ENCODE peak calls at places on chromosomes 4 and X, in six cellular contexts. W, Y, Q, O, H and T are unnamed samples.

GRCh38 chr4:4260185-4260751 is 12.2 kb upstream of the TMEM128 start:
- DNase-seq in O (peak; percentile 34), Y (no peak), W (peak; percentile 74), H (no peak), Q (no peak), T (peak; percentile 28)

GRCh38 chr4:185567828-185568442 is 32.6 kb upstream of the PDLIM3 start:
- DNase-seq in Y (no peak), W (no peak), Q (peak; percentile 84), H (no peak), O (no peak), T (peak; percentile 19)

GRCh38 chrX:68409154-68409553 is 24.1 kb downstream of the OPHN1 start:
- DNase-seq in O (no peak), Q (no peak), W (no peak), Y (no peak), H (no peak), T (no peak)

GRCh38 chr4:54912155-54912554 is 213.2 kb downstream of the KDR start:
- DNase-seq in O (no peak), Q (no peak), W (no peak), H (no peak), Y (no peak), T (no peak)

GRCh38 chr4:11904117-11904535 is 475.4 kb upstream of the HS3ST1 start:
- DNase-seq in Y (no peak), O (no peak), W (peak; percentile 99), H (peak; percentile 27), Q (no peak), T (no peak)

GRCh38 chrX:12919051-12919450 is 12.6 kb downstream of the TLR8 start:
- DNase-seq in W (no peak), O (no peak), H (no peak), Y (no peak), Q (no peak), T (no peak)

GRCh38 chr4:88533088-88533790 is 9.7 kb upstream of the PYURF start:
- DNase-seq in O (no peak), H (no peak), W (peak; percentile 66), Q (no peak), Y (no peak), T (peak; percentile 62)

GRCh38 chr4:6991771-6992557 is 51.2 kb upstream of the TADA2B start:
- DNase-seq in H (peak; percentile 84), W (peak; percentile 93), Y (peak; percentile 50), Q (no peak), O (no peak), T (peak; percentile 59)

GRCh38 chrX:106404512-106404911 is 207.3 kb upstream of the RADX start:
- DNase-seq in Q (no peak), W (no peak), O (peak; percentile 37), H (no peak), Y (no peak), T (no peak)

GRCh38 chrX:39855748-39856129 is 242.0 kb downstream of the BCOR start:
- DNase-seq in H (no peak), W (peak; percentile 15), Q (no peak), Y (no peak), O (peak; percentile 73), T (no peak)